ENCODE peak calls at places on chromosomes 13 and 19, in five cellular contexts. One of them, this sample, is unnamed.

GRCh38 chr13:44350775-44351504 is 22.7 kb upstream of the SERP2 start:
- DNase-seq in CD8-positive, alpha-beta T cell: no peak
- DNase-seq in GM23248: no peak
- DNase-seq in transverse colon: no peak
- DNase-seq in K562: no peak
- DNase-seq in this sample: no peak

GRCh38 chr19:9130965-9131364 is 4.2 kb upstream of the OR7G3 start:
- DNase-seq in CD8-positive, alpha-beta T cell: no peak
- DNase-seq in K562: no peak
- DNase-seq in transverse colon: no peak
- DNase-seq in GM23248: no peak
- DNase-seq in this sample: no peak

GRCh38 chr19:58007285-58007684 is 4.7 kb upstream of the ZNF606 start:
- DNase-seq in K562: no peak
- DNase-seq in GM23248: no peak
- DNase-seq in CD8-positive, alpha-beta T cell: no peak
- DNase-seq in transverse colon: no peak
- DNase-seq in this sample: no peak

GRCh38 chr13:79710376-79710775 is 229.4 kb downstream of the NDFIP2 start:
- DNase-seq in transverse colon: no peak
- DNase-seq in K562: no peak
- DNase-seq in CD8-positive, alpha-beta T cell: no peak
- DNase-seq in GM23248: peak; percentile 78
- DNase-seq in this sample: no peak

GRCh38 chr19:33724723-33725060 is 72.0 kb upstream of the KCTD15 start:
- DNase-seq in GM23248: no peak
- DNase-seq in transverse colon: no peak
- DNase-seq in CD8-positive, alpha-beta T cell: no peak
- DNase-seq in K562: no peak
- DNase-seq in this sample: no peak

GRCh38 chr13:81078048-81078447 is 737.1 kb upstream of the SPRY2 start:
- DNase-seq in CD8-positive, alpha-beta T cell: no peak
- DNase-seq in K562: no peak
- DNase-seq in GM23248: no peak
- DNase-seq in transverse colon: no peak
- DNase-seq in this sample: no peak

GRCh38 chr19:54017266-54017665 is 25.8 kb downstream of the CACNG6 start:
- DNase-seq in transverse colon: no peak
- DNase-seq in K562: no peak
- DNase-seq in CD8-positive, alpha-beta T cell: no peak
- DNase-seq in GM23248: peak; percentile 48
- DNase-seq in this sample: no peak

GRCh38 chr19:47391510-47392223 is 27.7 kb downstream of the MEIS3 start:
- DNase-seq in transverse colon: peak; percentile 76
- DNase-seq in K562: peak; percentile 76
- DNase-seq in CD8-positive, alpha-beta T cell: peak; percentile 74
- DNase-seq in GM23248: peak; percentile 76
- DNase-seq in this sample: peak; percentile 71

GRCh38 chr19:11736696-11737095 is 2.0 kb downstream of the ZNF823 start:
- DNase-seq in CD8-positive, alpha-beta T cell: no peak
- DNase-seq in transverse colon: peak; percentile 19
- DNase-seq in GM23248: peak; percentile 81
- DNase-seq in K562: peak; percentile 76
- DNase-seq in this sample: peak; percentile 26

GRCh38 chr13:30078059-30078458 is 227.6 kb upstream of the UBL3 start:
- DNase-seq in CD8-positive, alpha-beta T cell: no peak
- DNase-seq in transverse colon: no peak
- DNase-seq in K562: no peak
- DNase-seq in GM23248: no peak
- DNase-seq in this sample: no peak

GRCh38 chr13:50156722-50157121 is 141.5 kb downstream of the KCNRG start:
- DNase-seq in transverse colon: no peak
- DNase-seq in GM23248: no peak
- DNase-seq in CD8-positive, alpha-beta T cell: no peak
- DNase-seq in K562: no peak
- DNase-seq in this sample: no peak

DNA sequence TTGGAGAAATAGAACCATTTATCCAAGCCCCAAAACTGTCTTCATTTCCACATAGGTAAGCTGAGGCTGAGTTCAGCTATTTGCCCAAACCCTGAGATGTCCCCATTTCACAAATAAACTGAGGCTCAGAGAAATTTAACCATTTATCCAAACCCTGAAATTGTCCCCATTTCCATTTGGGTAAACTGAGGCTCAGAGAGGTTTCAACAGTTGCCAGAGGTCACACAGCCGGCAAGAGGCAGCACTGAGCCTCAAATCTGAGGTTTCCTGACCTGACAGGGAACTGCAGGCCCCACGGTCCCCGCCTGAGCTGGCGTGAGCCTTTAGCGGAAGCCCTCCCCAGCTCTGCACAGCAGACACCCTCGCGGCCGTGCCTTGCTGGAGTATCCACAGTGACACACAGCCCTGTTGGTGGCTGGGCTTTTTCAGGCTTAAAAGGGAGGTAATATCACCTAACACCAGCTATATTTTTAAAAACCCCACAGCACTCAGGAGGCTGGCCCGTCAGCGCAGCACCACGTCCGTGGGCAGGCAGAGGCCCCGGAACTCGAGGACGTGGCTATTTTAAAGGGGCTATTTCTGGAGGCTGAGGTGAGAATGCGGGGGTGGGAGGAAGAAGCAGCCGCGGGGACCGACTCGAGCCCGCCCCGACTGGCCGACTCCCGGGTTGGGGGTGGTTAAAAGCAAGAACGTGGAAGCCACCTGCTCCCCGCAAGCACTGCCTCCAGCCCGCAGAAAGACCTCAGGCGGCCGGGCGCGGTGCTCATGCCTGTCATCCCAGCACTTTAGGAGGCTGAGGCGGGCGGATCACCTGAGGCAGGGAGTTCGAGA is 18.5 kb downstream of the PTPRS start:
- DNase-seq in transverse colon: peak; percentile 29
- DNase-seq in GM23248: no peak
- DNase-seq in CD8-positive, alpha-beta T cell: no peak
- DNase-seq in K562: peak; percentile 67
- DNase-seq in this sample: no peak
- H3K4me3 ChIP-seq in transverse colon: no peak overlapping the region
- H3K4me3 ChIP-seq in GM23248: no peak overlapping the region
- H3K4me3 ChIP-seq in CD8-positive, alpha-beta T cell: no peak overlapping the region
- H3K4me3 ChIP-seq in K562: no peak overlapping the region
- H3K4me3 ChIP-seq in this sample: peak overlapping the region; percentile 19

GRCh38 chr13:64510698-64511097 is 2719.4 kb downstream of the PCDH9 start:
- DNase-seq in CD8-positive, alpha-beta T cell: no peak
- DNase-seq in K562: no peak
- DNase-seq in GM23248: no peak
- DNase-seq in transverse colon: no peak
- DNase-seq in this sample: no peak

DNA sequence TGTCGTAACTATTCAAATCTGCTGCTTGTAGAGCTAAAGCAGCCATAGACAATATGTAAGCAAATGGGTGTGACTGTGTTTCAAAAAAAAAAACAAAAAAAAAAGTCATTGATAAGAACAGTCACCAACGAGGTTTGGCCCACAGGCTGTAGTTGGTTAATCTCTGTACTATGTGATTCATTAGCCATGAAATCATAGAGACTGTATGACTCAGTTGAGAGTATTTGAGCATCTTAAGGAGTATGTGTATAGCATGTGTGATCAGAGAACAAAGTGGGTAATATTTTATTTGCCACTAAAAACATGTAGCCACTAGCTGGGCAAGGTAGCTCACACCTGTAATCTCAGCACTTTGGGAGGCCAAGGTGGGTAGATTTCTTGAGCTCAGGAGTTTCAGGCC is 2724.6 kb downstream of the PCDH9 start:
- DNase-seq in transverse colon: no peak
- DNase-seq in GM23248: peak; percentile 52
- DNase-seq in CD8-positive, alpha-beta T cell: no peak
- DNase-seq in K562: no peak
- DNase-seq in this sample: no peak
- H3K4me3 ChIP-seq in transverse colon: no peak overlapping the region
- H3K4me3 ChIP-seq in GM23248: no peak overlapping the region
- H3K4me3 ChIP-seq in CD8-positive, alpha-beta T cell: no peak overlapping the region
- H3K4me3 ChIP-seq in K562: no peak overlapping the region
- H3K4me3 ChIP-seq in this sample: no peak overlapping the region

GRCh38 chr19:49744946-49745381 is 18.1 kb downstream of the TSKS start:
- DNase-seq in GM23248: no peak
- DNase-seq in transverse colon: no peak
- DNase-seq in CD8-positive, alpha-beta T cell: no peak
- DNase-seq in K562: no peak
- DNase-seq in this sample: no peak
- H3K4me3 ChIP-seq in GM23248: no peak overlapping the region
- H3K4me3 ChIP-seq in transverse colon: no peak overlapping the region
- H3K4me3 ChIP-seq in CD8-positive, alpha-beta T cell: no peak overlapping the region
- H3K4me3 ChIP-seq in K562: no peak overlapping the region
- H3K4me3 ChIP-seq in this sample: no peak overlapping the region

DNA sequence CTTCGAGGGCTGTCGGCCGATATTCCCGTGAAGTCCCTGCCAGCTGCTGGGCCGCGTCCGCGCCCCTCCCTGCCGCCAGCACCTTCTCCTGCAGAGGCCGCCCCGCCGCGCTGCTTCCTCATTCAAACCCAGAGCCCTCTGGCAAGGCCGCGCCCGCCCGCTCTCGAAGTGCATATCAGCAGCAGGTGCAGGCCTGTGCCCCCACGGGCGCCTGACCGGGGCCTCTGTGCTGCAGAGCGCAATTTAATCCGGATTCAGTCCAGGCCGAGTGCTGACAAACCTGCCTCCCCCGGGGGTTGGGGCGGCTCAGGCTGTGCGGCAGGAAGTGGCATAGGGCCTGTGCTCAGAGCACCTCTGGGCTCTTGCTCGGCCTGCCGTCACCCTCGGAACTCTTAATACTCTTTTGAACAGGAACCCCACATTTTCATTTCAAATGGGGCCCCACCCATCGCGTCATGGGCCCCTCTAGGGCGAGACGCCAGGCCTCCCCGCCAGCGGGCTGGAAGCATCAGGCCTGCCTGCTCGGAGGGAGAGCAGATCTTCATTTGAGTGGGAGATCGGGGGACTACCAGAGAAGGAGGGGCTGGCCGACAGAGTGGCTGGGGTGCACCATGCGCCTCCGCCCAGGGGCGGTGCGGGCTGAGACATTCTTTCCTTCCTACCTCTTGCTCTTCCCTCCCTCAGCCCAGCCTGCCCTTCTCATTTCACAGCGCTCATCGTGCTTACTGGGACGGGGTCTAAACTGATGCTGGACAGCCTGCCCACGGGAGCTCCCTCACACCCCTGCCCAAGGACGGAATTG is 125.7 kb downstream of the TNFRSF19 start:
- DNase-seq in GM23248: no peak
- DNase-seq in CD8-positive, alpha-beta T cell: peak; percentile 52
- DNase-seq in K562: no peak
- DNase-seq in transverse colon: no peak
- DNase-seq in this sample: peak; percentile 58
- H3K4me3 ChIP-seq in GM23248: no peak overlapping the region
- H3K4me3 ChIP-seq in CD8-positive, alpha-beta T cell: peak overlapping the region; percentile 46
- H3K4me3 ChIP-seq in K562: no peak overlapping the region
- H3K4me3 ChIP-seq in transverse colon: no peak overlapping the region
- H3K4me3 ChIP-seq in this sample: peak overlapping the region; percentile 53